ENCODE peak calls at places on chromosomes 4 and X, in ten cellular contexts. J, R, D, C, Y, X, N, A, G and F are unnamed samples.

GRCh38 chrX:154542723-154543424 is 3.8 kb downstream of the G6PD start:
- DNase-seq in Y (no peak), X (no peak), R (no peak), D (peak; percentile 35), C (peak; percentile 87), G (no peak), J (no peak), N (no peak), A (no peak), F (no peak)

GRCh38 chr4:52103314-52103713 is 52.2 kb downstream of the SPATA18 start:
- DNase-seq in J (no peak), R (no peak), D (no peak), A (no peak), G (no peak), C (no peak), Y (peak; percentile 40), N (peak; percentile 60), X (peak; percentile 7), F (no peak)

GRCh38 chr4:146134761-146135160 is 40.8 kb upstream of the LSM6 start:
- DNase-seq in N (peak; percentile 44), Y (peak; percentile 43), R (no peak), X (peak; percentile 33), G (no peak), J (peak; percentile 12), C (peak; percentile 22), D (no peak), A (no peak), F (no peak)

GRCh38 chrX:87525771-87526229 is 8.2 kb downstream of the KLHL4 start:
- DNase-seq in X (peak; percentile 47), Y (peak; percentile 71), G (no peak), N (no peak), A (no peak), J (no peak), R (no peak), C (no peak), D (no peak), F (peak; percentile 69)

GRCh38 chr4:5524900-5525299 is 183.5 kb downstream of the EVC2 start:
- DNase-seq in Y (peak; percentile 45), G (peak; percentile 22), J (peak; percentile 43), N (peak; percentile 3), X (peak; percentile 14), A (no peak), C (peak; percentile 7), D (no peak), R (no peak), F (peak; percentile 65)

GRCh38 chr4:145098675-145099037 is 545 bp downstream of the ABCE1 start:
- DNase-seq in G (peak; percentile 39), R (no peak), A (no peak), Y (peak; percentile 64), D (peak; percentile 34), X (peak; percentile 82), J (peak; percentile 40), C (peak; percentile 9), N (peak; percentile 80), F (peak; percentile 66)

GRCh38 chrX:100649550-100650356 is 5.8 kb downstream of the SRPX2 start:
- DNase-seq in R (no peak), D (peak; percentile 70), J (peak; percentile 48), X (peak; percentile 93), G (peak; percentile 20), N (peak; percentile 90), C (peak; percentile 2), A (no peak), Y (peak; percentile 63), F (peak; percentile 96)

GRCh38 chr4:16764622-16765021 is 133.8 kb downstream of the LDB2 start:
- DNase-seq in Y (no peak), J (no peak), X (peak; percentile 21), G (no peak), R (no peak), A (no peak), N (no peak), D (no peak), C (no peak), F (peak; percentile 27)

GRCh38 chr4:93996895-93997294 is 168.3 kb downstream of the ATOH1 start:
- DNase-seq in A (no peak), N (no peak), G (no peak), R (no peak), C (no peak), J (no peak), Y (no peak), X (no peak), D (no peak), F (no peak)

DNA sequence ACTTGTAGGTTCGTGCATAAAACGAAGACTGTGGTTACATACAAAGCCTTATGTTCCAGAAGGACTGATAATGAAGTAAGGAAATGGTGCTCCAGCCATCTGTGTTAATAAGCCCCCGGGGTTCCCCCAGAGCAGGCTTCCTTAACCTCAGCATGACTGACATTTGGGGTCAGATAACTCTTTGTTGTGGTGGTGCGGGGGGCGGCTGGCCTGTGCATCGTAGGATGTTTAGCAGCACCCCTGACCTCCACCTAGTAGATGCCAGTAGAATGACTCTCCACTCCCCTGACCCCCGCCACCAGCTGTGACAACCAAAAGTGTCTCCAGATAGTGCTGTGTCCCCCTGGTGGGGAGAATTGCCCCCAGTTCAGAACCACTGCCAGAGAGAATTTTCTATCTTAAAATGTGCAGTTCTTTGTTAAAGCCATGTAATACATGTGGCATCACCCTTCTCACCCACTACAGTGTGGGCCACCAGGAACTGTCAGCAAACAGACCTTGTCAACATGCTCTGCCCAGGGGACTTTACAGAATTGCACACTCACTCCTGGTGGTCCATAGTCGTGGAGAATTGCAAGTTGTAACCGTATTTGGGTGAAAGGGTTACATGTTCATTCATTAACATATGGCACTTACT is 7.5 kb downstream of the SH3KBP1 start:
- DNase-seq in Y (no peak), J (no peak), N (no peak), D (no peak), R (no peak), G (no peak), X (no peak), C (no peak), A (no peak), F (no peak)
- H3K4me3 ChIP-seq in Y (no peak overlapping the region), J (no peak overlapping the region), N (no peak overlapping the region), D (no peak overlapping the region), R (no peak overlapping the region), G (no peak overlapping the region), X (no peak overlapping the region), C (no peak overlapping the region), A (no peak overlapping the region), F (no peak overlapping the region)

GRCh38 chr4:825063-825968 is 613 bp downstream of the CPLX1 start:
- DNase-seq in D (no peak), C (no peak), X (no peak), J (no peak), A (peak; percentile 87), R (no peak), Y (no peak), N (peak; percentile 63), G (peak; percentile 21), F (peak; percentile 26)

GRCh38 chr4:827209-828081 is 1.5 kb upstream of the CPLX1 start:
- DNase-seq in Y (no peak), R (no peak), G (peak; percentile 11), N (no peak), A (peak; percentile 62), D (no peak), J (no peak), C (no peak), X (no peak), F (no peak)

GRCh38 chr4:824461-825062 is 1.4 kb downstream of the CPLX1 start:
- DNase-seq in A (peak; percentile 79), J (no peak), N (no peak), C (no peak), G (no peak), D (no peak), R (no peak), Y (no peak), X (no peak), F (no peak)

GRCh38 chr4:826508-827208 is 729 bp upstream of the CPLX1 start:
- DNase-seq in C (no peak), N (no peak), A (peak; percentile 81), Y (no peak), G (peak; percentile 10), J (no peak), X (no peak), R (no peak), D (no peak), F (no peak)

DNA sequence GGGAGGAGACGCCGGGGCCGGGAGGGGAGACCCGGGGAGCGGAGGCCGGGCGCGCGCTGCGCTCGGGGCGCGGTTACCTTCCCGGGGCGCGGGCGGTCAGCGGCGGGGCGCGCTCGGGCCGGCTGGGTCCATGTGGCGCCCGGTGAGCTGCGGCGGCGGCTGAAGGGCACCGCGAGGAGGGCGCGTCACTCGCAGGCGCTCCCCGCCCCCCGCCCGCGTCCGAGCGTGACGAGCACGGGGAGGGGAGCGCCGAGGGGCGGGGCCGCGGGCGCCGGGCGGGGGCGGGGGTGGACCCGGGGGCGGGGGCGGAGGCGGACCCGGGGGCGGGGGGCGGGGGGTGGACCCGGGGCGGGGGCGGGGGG is at the start of gene CPLX1:
- DNase-seq in R (no peak), Y (no peak), J (no peak), X (no peak), N (peak; percentile 49), G (peak; percentile 16), A (peak; percentile 86), C (peak; percentile 42), D (no peak), F (no peak)
- H3K4me3 ChIP-seq in R (peak within 1 kb of the TSS; percentile 24), Y (no peak within 1 kb of the TSS), J (peak within 1 kb of the TSS; percentile 22), X (no peak within 1 kb of the TSS), N (no peak within 1 kb of the TSS), G (peak within 1 kb of the TSS; percentile 3), A (peak within 1 kb of the TSS; percentile 48), C (no peak within 1 kb of the TSS), D (peak within 1 kb of the TSS; percentile 38), F (peak within 1 kb of the TSS; percentile 17)

GRCh38 chrX:57640674-57641016 is 39.4 kb downstream of the NLRP2B start:
- DNase-seq in R (no peak), J (no peak), N (no peak), X (no peak), A (no peak), D (no peak), C (no peak), Y (no peak), G (no peak), F (no peak)

GRCh38 chrX:57641338-57641737 is 38.7 kb downstream of the NLRP2B start:
- DNase-seq in D (no peak), R (no peak), C (no peak), A (no peak), Y (peak; percentile 25), J (no peak), G (no peak), X (no peak), N (no peak), F (no peak)

GRCh38 chrX:57647020-57647419 is 33.0 kb downstream of the NLRP2B start:
- DNase-seq in G (no peak), A (no peak), X (no peak), Y (no peak), D (no peak), C (no peak), N (no peak), R (no peak), J (no peak), F (no peak)

DNA sequence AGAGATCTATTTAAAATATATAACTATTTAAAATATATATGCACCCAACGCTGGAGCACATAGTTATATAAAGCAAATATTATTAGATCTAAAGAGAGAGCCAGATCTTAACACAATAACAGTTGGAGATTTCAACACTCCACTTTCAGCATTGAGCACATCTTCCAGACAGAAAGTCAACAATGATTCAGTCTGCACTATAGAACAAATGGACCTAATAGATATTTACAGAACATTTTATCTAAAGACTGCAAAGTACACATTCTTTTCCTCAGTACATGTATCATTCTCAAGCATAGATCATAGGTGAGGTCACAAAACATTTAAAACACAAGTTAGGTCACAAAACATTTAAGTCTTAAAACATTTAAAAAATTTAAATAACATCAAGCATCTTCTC is 36.4 kb downstream of the NLRP2B start:
- DNase-seq in X (no peak), C (no peak), R (no peak), Y (no peak), A (no peak), N (peak; percentile 12), J (no peak), D (no peak), G (no peak), F (no peak)
- H3K4me3 ChIP-seq in X (no peak overlapping the region), C (no peak overlapping the region), R (no peak overlapping the region), Y (no peak overlapping the region), A (no peak overlapping the region), N (no peak overlapping the region), J (no peak overlapping the region), D (no peak overlapping the region), G (no peak overlapping the region), F (no peak overlapping the region)

GRCh38 chr4:3320361-3321023 is 27.7 kb downstream of the RGS12 start:
- DNase-seq in X (no peak), C (no peak), A (peak; percentile 68), G (peak; percentile 6), D (peak; percentile 61), Y (no peak), J (no peak), R (no peak), N (no peak), F (no peak)
- H3K4me3 ChIP-seq in X (no peak overlapping the region), C (no peak overlapping the region), A (no peak overlapping the region), G (no peak overlapping the region), D (no peak overlapping the region), Y (no peak overlapping the region), J (no peak overlapping the region), R (no peak overlapping the region), N (peak overlapping the region; percentile 56), F (no peak overlapping the region)